ENCODE peak calls at places on chromosomes 2 and 18, in five cellular contexts. V, D, Y, R and L are unnamed samples.

GRCh38 chr2:16644204-16644925 is 21.3 kb downstream of the CYRIA start:
- DNase-seq in V (peak), D (no peak), Y (no peak), R (peak), L (no peak)

GRCh38 chr2:148927010-148927409 is 52.0 kb downstream of the KIF5C start:
- DNase-seq in V (no peak), D (peak), Y (no peak), R (no peak), L (no peak)

GRCh38 chr2:231676243-231676642 is 32.1 kb upstream of the PTMA start:
- DNase-seq in V (no peak), D (no peak), Y (no peak), R (no peak), L (no peak)

GRCh38 chr2:217979151-217979811 is 23.5 kb downstream of the TNS1 start:
- DNase-seq in V (peak), D (no peak), Y (peak), R (peak), L (no peak)

GRCh38 chr2:172726172-172726735 is 9.4 kb upstream of the RAPGEF4 start:
- DNase-seq in V (peak), D (no peak), Y (peak), R (no peak), L (peak)

GRCh38 chr2:151251012-151251411 is 10.7 kb downstream of the RBM43 start:
- DNase-seq in V (peak), D (no peak), Y (peak), R (peak), L (no peak)

GRCh38 chr18:23270999-23271680 is 135.9 kb downstream of the CABLES1 start:
- DNase-seq in V (no peak), D (no peak), Y (peak), R (peak), L (no peak)

GRCh38 chr2:71462056-71462605 is 8.8 kb downstream of the DYSF start:
- DNase-seq in V (no peak), D (no peak), Y (no peak), R (no peak), L (no peak)

GRCh38 chr2:100861340-100861739 is 41.4 kb downstream of the NPAS2 start:
- DNase-seq in V (no peak), D (no peak), Y (no peak), R (no peak), L (no peak)

GRCh38 chr2:22209545-22209944 is 1085.8 kb downstream of the TDRD15 start:
- DNase-seq in V (no peak), D (no peak), Y (no peak), R (no peak), L (no peak)

GRCh38 chr18:34915046-34915445 is 126.2 kb upstream of the MAPRE2 start:
- DNase-seq in V (no peak), D (no peak), Y (no peak), R (no peak), L (no peak)

GRCh38 chr18:74873629-74874028 is 276.0 kb downstream of the ZNF407 start:
- DNase-seq in V (no peak), D (no peak), Y (no peak), R (no peak), L (no peak)

GRCh38 chr2:11128258-11128951 is 26.9 kb upstream of the SLC66A3 start:
- DNase-seq in V (peak), D (no peak), Y (peak), R (peak), L (no peak)

GRCh38 chr2:134413912-134414311 is 160.0 kb downstream of the MGAT5 start:
- DNase-seq in V (no peak), D (no peak), Y (no peak), R (no peak), L (no peak)

GRCh38 chr2:131154071-131154531 is 49.0 kb downstream of the PLEKHB2 start:
- DNase-seq in V (peak), D (peak), Y (peak), R (peak), L (peak)

GRCh38 chr2:98483257-98483861 is 38.7 kb downstream of the INPP4A start:
- DNase-seq in V (no peak), D (no peak), Y (no peak), R (no peak), L (no peak)

GRCh38 chr18:40371673-40372072 is 1583.4 kb upstream of the PIK3C3 start:
- DNase-seq in V (peak), D (no peak), Y (peak), R (peak), L (peak)

GRCh38 chr2:112626604-112627059 is 19.1 kb upstream of the SLC20A1 start:
- DNase-seq in V (peak), D (peak), Y (peak), R (peak), L (peak)

GRCh38 chr2:238703436-238703835 is 144.4 kb upstream of the TWIST2 start:
- DNase-seq in V (no peak), D (no peak), Y (no peak), R (no peak), L (no peak)

GRCh38 chr18:49030692-49031443 is 80.1 kb upstream of the SMAD7 start:
- DNase-seq in V (no peak), D (no peak), Y (no peak), R (peak), L (no peak)

GRCh38 chr2:96594701-96595152 is 43.4 kb downstream of the KANSL3 start:
- DNase-seq in V (no peak), D (peak), Y (no peak), R (no peak), L (no peak)

GRCh38 chr2:189427872-189428271 is 13.4 kb upstream of the WDR75 start:
- DNase-seq in V (no peak), D (no peak), Y (no peak), R (no peak), L (no peak)

GRCh38 chr2:20590704-20591515 is 60.0 kb downstream of the HS1BP3 start:
- DNase-seq in V (no peak), D (no peak), Y (no peak), R (peak), L (no peak)

GRCh38 chr2:219545610-219546352 is 2.0 kb downstream of the TMEM198 start:
- DNase-seq in V (no peak), D (no peak), Y (no peak), R (no peak), L (no peak)

GRCh38 chr2:95343429-95344207 is 46.5 kb downstream of the KCNIP3 start:
- DNase-seq in V (no peak), D (no peak), Y (no peak), R (no peak), L (no peak)

GRCh38 chr2:201219328-201220096 is 36.6 kb downstream of the CASP10 start:
- DNase-seq in V (no peak), D (no peak), Y (no peak), R (no peak), L (no peak)

GRCh38 chr18:51522338-51522737 is 324.9 kb upstream of the MEX3C start:
- DNase-seq in V (no peak), D (no peak), Y (no peak), R (no peak), L (no peak)

GRCh38 chr2:176461686-176462376 is 192.6 kb downstream of the MTX2 start:
- DNase-seq in V (no peak), D (no peak), Y (peak), R (peak), L (peak)

GRCh38 chr2:70939001-70939846 is 3.5 kb downstream of the ATP6V1B1 start:
- DNase-seq in V (no peak), D (no peak), Y (no peak), R (no peak), L (no peak)

GRCh38 chr2:176002684-176003225 is 688 bp upstream of the LNPK start:
- DNase-seq in V (peak), D (peak), Y (peak), R (peak), L (peak)

GRCh38 chr2:10159486-10160160 is 37.1 kb downstream of the RRM2 start:
- DNase-seq in V (no peak), D (no peak), Y (no peak), R (no peak), L (no peak)

GRCh38 chr2:174340400-174341300 is 5.9 kb downstream of the SP9 start:
- DNase-seq in V (no peak), D (no peak), Y (no peak), R (no peak), L (no peak)

GRCh38 chr2:173830169-173830568 is 135.0 kb downstream of the SP3 start:
- DNase-seq in V (no peak), D (no peak), Y (peak), R (peak), L (no peak)

GRCh38 chr2:10204326-10205200 is 82.0 kb downstream of the RRM2 start:
- DNase-seq in V (no peak), D (no peak), Y (no peak), R (peak), L (no peak)

GRCh38 chr18:76994086-76994654 is 138.4 kb downstream of the MBP start:
- DNase-seq in V (no peak), D (no peak), Y (no peak), R (no peak), L (no peak)

GRCh38 chr18:73639788-73640187 is 507.8 kb downstream of the FBXO15 start:
- DNase-seq in V (no peak), D (no peak), Y (no peak), R (no peak), L (no peak)

GRCh38 chr2:15984367-15985255 is 44.3 kb downstream of the MYCN start:
- DNase-seq in V (no peak), D (no peak), Y (no peak), R (no peak), L (no peak)

GRCh38 chr2:72134408-72134996 is 13.2 kb downstream of the CYP26B1 start:
- DNase-seq in V (no peak), D (no peak), Y (no peak), R (no peak), L (no peak)

GRCh38 chr18:40437517-40437916 is 1517.5 kb upstream of the PIK3C3 start:
- DNase-seq in V (peak), D (no peak), Y (peak), R (no peak), L (no peak)